ENCODE peak calls at places on chromosome 11, in seven cellular contexts. F is transverse colon, W is GM23338, Q is upper lobe of left lung, T is SK-N-SH, D is vagina, P is endothelial cell of umbilical vein. C is an unnamed sample.
A peak's percentile ranks its signal among the peaks of the same experiment; 100 is the strongest.

GRCh38 chr11:2581931-2582435 is 117.8 kb downstream of the KCNQ1OT1 start:
- DNase-seq in F (peak; percentile 5), W (no peak), Q (peak; percentile 79), T (peak; percentile 49), D (no peak), P (no peak), C (no peak)

GRCh38 chr11:46342237-46342636 is 5.0 kb upstream of the DGKZ start:
- DNase-seq in F (no peak), W (peak; percentile 69), Q (no peak), T (no peak), D (no peak), P (peak; percentile 85), C (no peak)

GRCh38 chr11:70127653-70128434 is 49.7 kb downstream of the ANO1 start:
- DNase-seq in F (no peak), W (no peak), Q (no peak), T (no peak), D (no peak), P (no peak), C (no peak)

GRCh38 chr11:29300441-29300840 is 716.4 kb downstream of the KCNA4 start:
- DNase-seq in F (no peak), W (peak; percentile 37), Q (no peak), T (no peak), D (no peak), P (peak; percentile 50), C (no peak)

GRCh38 chr11:46330887-46331652 is 16.2 kb upstream of the DGKZ start:
- DNase-seq in F (no peak), W (no peak), Q (no peak), T (no peak), D (no peak), P (no peak), C (no peak)

GRCh38 chr11:102837151-102837550 is 6.3 kb downstream of the MMP3 start:
- DNase-seq in F (no peak), W (no peak), Q (no peak), T (no peak), D (no peak), P (no peak), C (no peak)

GRCh38 chr11:68340003-68340767 is 27.8 kb downstream of the LRP5 start:
- DNase-seq in F (no peak), W (no peak), Q (no peak), T (no peak), D (no peak), P (no peak), C (no peak)

GRCh38 chr11:43548921-43549320 is 131.6 kb upstream of the HSD17B12 start:
- DNase-seq in F (no peak), W (no peak), Q (no peak), T (no peak), D (no peak), P (no peak), C (no peak)

GRCh38 chr11:109071712-109072524 is 350.1 kb upstream of the C11orf87 start:
- DNase-seq in F (no peak), W (no peak), Q (no peak), T (no peak), D (no peak), P (no peak), C (no peak)

GRCh38 chr11:75425422-75425821 is 7.6 kb downstream of the KLHL35 start:
- DNase-seq in F (no peak), W (peak; percentile 91), Q (peak; percentile 82), T (peak; percentile 56), D (no peak), P (no peak), C (no peak)

GRCh38 chr11:5071815-5072214 is 2.4 kb downstream of the OR52E1 start:
- DNase-seq in F (no peak), W (no peak), Q (no peak), T (no peak), D (no peak), P (no peak), C (no peak)

GRCh38 chr11:120465921-120466534 is 45.5 kb upstream of the GRIK4 start:
- DNase-seq in F (no peak), W (no peak), Q (no peak), T (no peak), D (no peak), P (no peak), C (no peak)

GRCh38 chr11:63837719-63838118 is 1.2 kb upstream of the MARK2 start:
- DNase-seq in F (peak; percentile 40), W (no peak), Q (no peak), T (no peak), D (no peak), P (peak; percentile 46), C (no peak)

GRCh38 chr11:68839953-68840641 is 1.6 kb downstream of the CPT1A start:
- DNase-seq in F (peak; percentile 56), W (peak; percentile 76), Q (no peak), T (no peak), D (no peak), P (peak; percentile 79), C (no peak)

GRCh38 chr11:111797145-111797581 is 31.0 kb upstream of the PPP2R1B start:
- DNase-seq in F (peak; percentile 12), W (no peak), Q (no peak), T (no peak), D (no peak), P (peak; percentile 53), C (no peak)

GRCh38 chr11:65859812-65860277 is 388 bp upstream of the MUS81 start:
- DNase-seq in F (peak; percentile 46), W (no peak), Q (no peak), T (no peak), D (no peak), P (no peak), C (no peak)

GRCh38 chr11:104291646-104292045 is 127.7 kb upstream of the PDGFD start:
- DNase-seq in F (no peak), W (no peak), Q (no peak), T (no peak), D (no peak), P (no peak), C (no peak)

GRCh38 chr11:86486261-86487030 is 111.8 kb downstream of the CCDC81 start:
- DNase-seq in F (no peak), W (no peak), Q (peak; percentile 50), T (no peak), D (no peak), P (no peak), C (no peak)

GRCh38 chr11:1030556-1030955 is 6.0 kb downstream of the MUC6 start:
- DNase-seq in F (no peak), W (no peak), Q (peak; percentile 84), T (no peak), D (no peak), P (no peak), C (no peak)

GRCh38 chr11:1031121-1031899 is 5.2 kb downstream of the MUC6 start:
- DNase-seq in F (no peak), W (no peak), Q (peak; percentile 77), T (no peak), D (no peak), P (no peak), C (no peak)

GRCh38 chr11:1034001-1034400 is 2.5 kb downstream of the MUC6 start:
- DNase-seq in F (no peak), W (no peak), Q (no peak), T (no peak), D (no peak), P (no peak), C (no peak)

GRCh38 chr11:1033016-1033798 is 3.3 kb downstream of the MUC6 start:
- DNase-seq in F (no peak), W (no peak), Q (peak; percentile 77), T (no peak), D (no peak), P (no peak), C (no peak)

GRCh38 chr11:1032310-1032891 is 4.1 kb downstream of the MUC6 start:
- DNase-seq in F (no peak), W (no peak), Q (no peak), T (no peak), D (no peak), P (no peak), C (no peak)
- TF ChIP-seq POLR2AphosphoS5 in F (no peak), W (no peak), Q (no peak), T (no peak), D (no peak), P (no peak), C (no peak)

DNA sequence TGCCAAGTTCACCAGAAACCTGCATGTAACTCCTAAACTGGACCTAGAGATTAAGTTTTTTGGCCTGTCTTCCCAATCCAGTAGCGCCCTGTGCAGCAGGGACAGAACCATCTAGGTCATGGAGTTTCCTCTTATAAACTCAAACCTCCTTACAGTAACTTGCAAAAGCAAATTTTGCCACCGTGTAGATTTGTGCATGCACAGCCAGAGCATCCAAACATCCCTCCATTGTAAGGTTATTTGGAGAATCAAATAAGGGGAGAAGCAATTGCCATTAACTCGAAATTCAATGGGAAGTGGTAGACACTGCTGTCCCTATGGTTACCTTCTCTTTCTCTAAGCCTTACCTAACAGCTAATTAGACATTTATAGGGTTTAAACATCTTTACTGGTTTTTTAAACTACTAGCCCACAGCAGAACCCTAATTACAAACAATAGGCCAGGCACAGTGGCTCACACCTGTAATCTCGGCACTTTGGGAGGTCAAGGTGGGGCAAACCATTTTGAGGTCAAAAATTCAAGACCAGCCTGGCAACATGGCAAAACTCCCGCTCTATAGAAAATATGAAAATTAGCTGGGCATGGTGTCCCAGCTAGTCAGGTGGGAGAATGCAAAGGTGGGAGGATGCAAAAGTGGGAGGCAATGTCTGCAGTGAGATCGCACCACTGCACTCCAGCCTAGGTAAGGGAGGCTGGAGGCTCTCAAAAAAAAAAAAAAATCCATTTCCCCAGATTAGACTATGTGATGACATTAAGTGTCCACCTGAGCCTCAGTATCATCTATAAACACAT is 6.6 kb downstream of the HSPA8 start:
- DNase-seq in F (no peak), W (no peak), Q (no peak), T (no peak), D (no peak), P (no peak), C (no peak)
- H3K36me3 ChIP-seq in F (peaks cover 45% of the 10 kb centered on the region), W (peaks cover 47% of the 10 kb centered on the region), Q (peaks cover 63% of the 10 kb centered on the region), T (peaks cover 61% of the 10 kb centered on the region), D (peaks cover 58% of the 10 kb centered on the region), P (peaks cover 43% of the 10 kb centered on the region), C (peaks cover 33% of the 10 kb centered on the region)

GRCh38 chr11:8705171-8705570 is 22.6 kb downstream of the RPL27A start:
- DNase-seq in F (no peak), W (no peak), Q (no peak), T (no peak), D (no peak), P (no peak), C (no peak)
- H3K4me1 ChIP-seq in F (peaks cover 5% of the 10 kb centered on the region), W (peaks cover 31% of the 10 kb centered on the region), Q (peaks cover 3% of the 10 kb centered on the region), T (peaks cover 9% of the 10 kb centered on the region), D (peaks cover 34% of the 10 kb centered on the region), P (peaks cover 3% of the 10 kb centered on the region), C (peaks cover 89% of the 10 kb centered on the region)

DNA sequence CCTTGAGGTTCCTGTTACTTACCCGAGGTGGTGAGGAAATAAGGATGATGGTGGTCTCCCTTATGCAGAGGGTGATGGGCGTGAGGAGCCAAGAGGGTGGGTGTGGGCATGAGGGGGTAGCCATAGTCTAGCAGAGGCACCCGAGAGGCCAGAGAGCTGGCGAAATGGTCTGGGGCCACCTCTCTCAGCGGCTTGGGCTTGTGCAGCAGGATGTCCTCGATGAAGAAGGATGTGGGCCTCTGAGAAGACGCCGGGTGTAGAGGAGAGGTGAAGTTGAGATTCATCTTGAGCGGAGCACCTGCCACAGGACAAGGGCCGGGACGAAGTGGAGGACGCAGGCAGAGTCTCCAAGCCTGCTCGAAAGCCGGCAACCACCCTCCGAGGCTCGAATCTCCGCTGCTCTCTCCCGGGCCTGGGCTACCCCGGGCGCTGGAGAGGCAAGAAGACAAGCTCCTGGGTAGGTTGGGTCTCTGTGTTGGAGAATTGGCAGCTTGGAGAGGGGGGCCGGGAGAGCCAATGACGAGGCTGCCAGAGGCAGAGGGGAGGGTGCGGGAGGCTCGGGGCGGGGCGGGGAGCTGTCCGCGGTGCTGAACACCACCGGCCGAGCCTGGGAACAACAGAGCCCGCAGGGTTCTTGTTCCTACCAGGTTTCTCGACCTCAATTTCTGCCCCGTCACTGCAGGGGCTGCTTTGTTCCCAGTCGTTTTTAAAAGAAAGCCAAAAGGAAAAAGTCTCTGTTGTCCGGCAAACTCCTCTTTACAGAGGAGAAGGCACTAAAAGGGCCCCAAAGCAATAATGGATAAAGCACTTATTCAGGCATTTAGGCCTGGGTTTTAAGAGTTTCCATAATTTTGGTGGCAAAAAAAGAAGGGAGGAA is at the start of gene BSX:
- DNase-seq in F (peak; percentile 12), W (peak; percentile 95), Q (peak; percentile 92), T (no peak), D (no peak), P (peak; percentile 38), C (no peak)
- TF ChIP-seq POLR2AphosphoS5 in F (no peak), W (no peak), Q (no peak), T (no peak), D (no peak), P (no peak), C (no peak)